ENCODE peak calls at places on chromosomes 5 and 9, in seven cellular contexts. U is GM23338, Q is heart left ventricle, F is uterus, G is lung, X is transverse colon, T is sigmoid colon. N is an unnamed sample.

GRCh38 chr5:156922207-156922792 is 40.7 kb downstream of the TIMD4 start:
- DNase-seq in U (no peak), Q (no peak), F (no peak), G (no peak), X (no peak), T (no peak), N (no peak)

GRCh38 chr5:127791439-127791838 is 88.2 kb downstream of the CCDC192 start:
- DNase-seq in U (no peak), Q (no peak), F (no peak), G (no peak), X (no peak), T (no peak), N (no peak)

GRCh38 chr5:1925111-1926070 is 42.7 kb upstream of the IRX4 start:
- DNase-seq in U (no peak), Q (no peak), F (no peak), G (no peak), X (no peak), T (no peak), N (no peak)

GRCh38 chr9:100933656-100934055 is 94.9 kb upstream of the PLPPR1 start:
- DNase-seq in U (no peak), Q (no peak), F (no peak), G (no peak), X (no peak), T (no peak), N (no peak)

GRCh38 chr5:53253421-53253871 is 143.9 kb upstream of the MOCS2 start:
- DNase-seq in U (no peak), Q (no peak), F (no peak), G (no peak), X (no peak), T (no peak), N (no peak)

GRCh38 chr5:145124806-145125205 is 710.3 kb downstream of the PRELID2 start:
- DNase-seq in U (no peak), Q (no peak), F (no peak), G (no peak), X (no peak), T (no peak), N (no peak)

GRCh38 chr9:107999890-108000289 is 510.3 kb upstream of the KLF4 start:
- DNase-seq in U (no peak), Q (no peak), F (no peak), G (no peak), X (no peak), T (no peak), N (peak)

GRCh38 chr9:136697146-136697820 is 10.0 kb upstream of the AGPAT2 start:
- DNase-seq in U (no peak), Q (no peak), F (no peak), G (no peak), X (no peak), T (no peak), N (peak)

GRCh38 chr9:84331119-84331791 is 9.3 kb downstream of the SLC28A3 start:
- DNase-seq in U (peak), Q (no peak), F (no peak), G (no peak), X (no peak), T (no peak), N (no peak)

GRCh38 chr5:43010956-43011355 is 29.2 kb downstream of the ANXA2R start:
- DNase-seq in U (no peak), Q (no peak), F (no peak), G (no peak), X (no peak), T (no peak), N (no peak)

GRCh38 chr5:52859619-52860018 is 71.9 kb downstream of the ITGA1 start:
- DNase-seq in U (no peak), Q (no peak), F (no peak), G (no peak), X (no peak), T (no peak), N (no peak)

GRCh38 chr9:96417610-96418073 is 528 bp downstream of the ZNF367 start:
- DNase-seq in U (no peak), Q (no peak), F (no peak), G (no peak), X (peak), T (peak), N (no peak)

GRCh38 chr5:179123491-179124328 is 63.5 kb downstream of the ZNF354C start:
- DNase-seq in U (no peak), Q (no peak), F (no peak), G (no peak), X (no peak), T (no peak), N (no peak)

GRCh38 chr5:113266913-113267227 is 167.9 kb downstream of the TSSK1B start:
- DNase-seq in U (no peak), Q (no peak), F (no peak), G (no peak), X (no peak), T (no peak), N (no peak)

GRCh38 chr9:96020300-96020821 is 144.9 kb downstream of the ERCC6L2 start:
- DNase-seq in U (peak), Q (no peak), F (no peak), G (no peak), X (no peak), T (no peak), N (no peak)

GRCh38 chr5:114361724-114362196 is at the start of gene KCNN2:
- DNase-seq in U (peak), Q (peak), F (peak), G (peak), X (peak), T (peak), N (peak)

GRCh38 chr5:141870871-141871270 is 7.3 kb downstream of the PCDH1 start:
- DNase-seq in U (no peak), Q (no peak), F (peak), G (no peak), X (peak), T (peak), N (peak)

GRCh38 chr9:93826209-93826608 is 128.9 kb downstream of the BARX1 start:
- DNase-seq in U (peak), Q (no peak), F (no peak), G (no peak), X (no peak), T (no peak), N (peak)

GRCh38 chr5:74233571-74233970 is 407.0 kb downstream of the ENC1 start:
- DNase-seq in U (no peak), Q (no peak), F (no peak), G (no peak), X (no peak), T (no peak), N (no peak)

GRCh38 chr9:80491086-80491749 is 919.5 kb downstream of the TLE4 start:
- DNase-seq in U (no peak), Q (no peak), F (no peak), G (no peak), X (no peak), T (no peak), N (no peak)

GRCh38 chr5:18465833-18466681 is 831.8 kb downstream of the TAF11L14 start:
- DNase-seq in U (peak), Q (no peak), F (no peak), G (peak), X (peak), T (no peak), N (peak)

GRCh38 chr5:139108056-139108811 is 89.9 kb downstream of the SIL1 start:
- DNase-seq in U (no peak), Q (no peak), F (peak), G (no peak), X (no peak), T (no peak), N (peak)

GRCh38 chr5:96012399-96012798 is 50.7 kb upstream of the ELL2 start:
- DNase-seq in U (no peak), Q (no peak), F (no peak), G (no peak), X (no peak), T (no peak), N (no peak)

GRCh38 chr5:132260051-132260450 is 2.6 kb downstream of the PDLIM4 start:
- DNase-seq in U (no peak), Q (no peak), F (peak), G (no peak), X (no peak), T (no peak), N (no peak)

GRCh38 chr5:100900796-100901731 is 2.0 kb downstream of the ST8SIA4 start:
- DNase-seq in U (peak), Q (peak), F (peak), G (peak), X (peak), T (peak), N (peak)

GRCh38 chr5:140055152-140055551 is 12.1 kb upstream of the NRG2 start:
- DNase-seq in U (peak), Q (no peak), F (no peak), G (no peak), X (no peak), T (no peak), N (no peak)

GRCh38 chr9:84139296-84140100 is 158.9 kb downstream of the RMI1 start:
- DNase-seq in U (no peak), Q (no peak), F (peak), G (peak), X (peak), T (no peak), N (peak)

GRCh38 chr5:172901012-172901780 is 58.0 kb upstream of the RPL26L1 start:
- DNase-seq in U (no peak), Q (peak), F (peak), G (no peak), X (peak), T (peak), N (no peak)

GRCh38 chr9:108033976-108034964 is 544.7 kb upstream of the KLF4 start:
- DNase-seq in U (no peak), Q (no peak), F (peak), G (peak), X (no peak), T (peak), N (no peak)

GRCh38 chr5:14702238-14702839 is 37.8 kb downstream of the OTULIN start:
- DNase-seq in U (no peak), Q (no peak), F (no peak), G (no peak), X (no peak), T (no peak), N (no peak)
- H3K27ac ChIP-seq in U (no peak), Q (no peak), F (no peak), G (no peak), X (no peak), T (no peak), N (no peak)

DNA sequence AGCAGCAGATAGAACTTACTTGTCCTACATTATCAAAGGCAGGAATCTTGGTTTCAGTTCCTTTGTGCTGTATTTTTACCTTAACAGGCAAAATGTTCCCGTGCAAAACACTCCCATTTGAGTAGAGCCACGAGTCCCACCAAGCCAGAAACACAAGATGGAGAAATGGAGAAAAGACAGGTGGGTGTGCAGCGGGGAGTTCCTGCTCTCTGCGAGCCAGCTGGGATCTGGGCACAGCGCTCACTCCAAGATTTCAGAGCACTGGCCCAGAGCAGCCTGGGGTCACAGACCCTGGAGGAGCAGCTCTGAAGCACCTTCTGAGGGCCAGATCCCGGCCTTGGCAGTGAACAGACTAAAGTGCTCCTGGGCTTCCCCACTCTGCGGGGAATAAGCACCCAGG is 2.9 kb downstream of the UCK1 start:
- DNase-seq in U (no peak), Q (no peak), F (no peak), G (no peak), X (no peak), T (no peak), N (no peak)
- H3K27ac ChIP-seq in U (no peak), Q (no peak), F (no peak), G (no peak), X (no peak), T (no peak), N (no peak)

GRCh38 chr5:63697811-63698210 is 264.4 kb downstream of the HTR1A start:
- DNase-seq in U (no peak), Q (no peak), F (no peak), G (no peak), X (no peak), T (no peak), N (no peak)
- H3K27ac ChIP-seq in U (no peak), Q (no peak), F (no peak), G (no peak), X (no peak), T (no peak), N (no peak)

GRCh38 chr9:121331992-121332685 is 37.9 kb downstream of the STOM start:
- DNase-seq in U (peak), Q (no peak), F (no peak), G (no peak), X (no peak), T (peak), N (no peak)
- H3K27ac ChIP-seq in U (no peak), Q (peak), F (peak), G (peak), X (peak), T (peak), N (peak)

GRCh38 chr9:77800924-77801551 is 152.9 kb upstream of the GNA14 start:
- DNase-seq in U (no peak), Q (no peak), F (no peak), G (no peak), X (no peak), T (no peak), N (no peak)

GRCh38 chr9:77802512-77803293 is 154.6 kb upstream of the GNA14 start:
- DNase-seq in U (no peak), Q (no peak), F (no peak), G (no peak), X (no peak), T (no peak), N (no peak)

GRCh38 chr9:77805810-77806209 is 157.7 kb upstream of the GNA14 start:
- DNase-seq in U (no peak), Q (no peak), F (no peak), G (no peak), X (no peak), T (no peak), N (no peak)

GRCh38 chr9:77802064-77802463 is 153.9 kb upstream of the GNA14 start:
- DNase-seq in U (no peak), Q (no peak), F (no peak), G (no peak), X (no peak), T (no peak), N (no peak)

DNA sequence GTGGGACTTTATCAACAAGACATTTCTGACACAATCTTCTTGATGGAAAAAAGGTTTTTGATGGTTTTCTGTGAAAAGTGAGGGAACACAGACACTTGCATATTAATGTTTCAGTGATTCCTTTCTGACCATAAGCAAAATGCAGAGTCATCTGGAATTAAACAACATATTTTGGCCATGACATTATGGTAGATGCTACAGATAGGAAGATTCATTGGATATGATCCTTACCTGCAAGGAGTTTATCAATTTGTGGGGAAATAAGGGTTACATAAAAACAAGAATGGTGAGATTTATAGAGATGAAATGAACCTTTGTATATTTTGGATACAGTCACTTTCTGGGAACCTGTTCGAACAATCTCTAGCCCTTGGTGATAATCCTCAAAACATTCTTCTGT is 155.3 kb upstream of the GNA14 start:
- DNase-seq in U (no peak), Q (no peak), F (no peak), G (no peak), X (no peak), T (no peak), N (no peak)
- H3K27ac ChIP-seq in U (no peak), Q (no peak), F (no peak), G (no peak), X (no peak), T (no peak), N (no peak)

GRCh38 chr5:58019614-58020013 is 440.3 kb downstream of the PLK2 start:
- DNase-seq in U (no peak), Q (peak), F (peak), G (peak), X (peak), T (no peak), N (no peak)
- H3K27ac ChIP-seq in U (no peak), Q (peak), F (no peak), G (no peak), X (no peak), T (no peak), N (no peak)

DNA sequence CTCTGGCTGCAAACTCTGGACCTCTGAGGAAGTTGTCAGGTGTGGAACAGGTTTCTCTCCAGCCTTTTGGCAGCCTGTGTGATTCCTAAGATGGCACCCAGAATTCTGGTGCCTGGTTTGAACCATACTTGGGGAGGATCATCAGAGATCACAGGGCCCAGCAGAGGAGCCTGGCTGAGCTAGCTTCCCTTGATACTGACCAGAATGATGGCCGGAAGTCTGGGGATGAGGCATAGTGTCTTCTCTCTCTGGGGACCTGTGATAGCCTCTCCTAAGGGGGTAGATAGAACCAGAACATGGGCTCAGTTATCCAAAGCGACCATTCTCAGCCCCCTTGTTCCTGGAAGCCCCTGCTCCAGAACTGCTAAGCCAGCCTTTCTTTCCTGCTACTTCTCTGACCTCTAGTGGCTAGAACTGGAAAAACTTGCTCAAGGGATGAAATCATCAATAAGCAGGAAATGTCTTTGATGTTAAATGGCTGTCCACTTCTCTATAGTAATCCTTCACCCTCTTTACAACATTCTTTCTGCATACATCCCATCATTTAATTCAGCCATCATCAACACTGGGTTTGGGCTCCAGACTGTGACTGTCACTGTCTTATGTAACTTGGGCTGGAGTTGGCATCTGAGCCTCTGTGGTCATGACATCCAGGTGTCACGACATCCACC is 55.1 kb downstream of the C9orf152 start:
- DNase-seq in U (peak), Q (no peak), F (no peak), G (no peak), X (no peak), T (no peak), N (peak)
- H3K27ac ChIP-seq in U (no peak), Q (no peak), F (no peak), G (peak), X (peak), T (peak), N (peak)

GRCh38 chr5:115532517-115532916 is 12.1 kb downstream of the FEM1C start:
- DNase-seq in U (no peak), Q (no peak), F (no peak), G (no peak), X (no peak), T (no peak), N (peak)

GRCh38 chr5:115535479-115536035 is 9.0 kb downstream of the FEM1C start:
- DNase-seq in U (no peak), Q (no peak), F (no peak), G (no peak), X (no peak), T (no peak), N (no peak)

GRCh38 chr5:115530426-115530825 is 14.1 kb downstream of the FEM1C start:
- DNase-seq in U (no peak), Q (no peak), F (no peak), G (no peak), X (no peak), T (no peak), N (no peak)

GRCh38 chr5:115531380-115531779 is 13.2 kb downstream of the FEM1C start:
- DNase-seq in U (no peak), Q (no peak), F (no peak), G (no peak), X (no peak), T (no peak), N (no peak)

DNA sequence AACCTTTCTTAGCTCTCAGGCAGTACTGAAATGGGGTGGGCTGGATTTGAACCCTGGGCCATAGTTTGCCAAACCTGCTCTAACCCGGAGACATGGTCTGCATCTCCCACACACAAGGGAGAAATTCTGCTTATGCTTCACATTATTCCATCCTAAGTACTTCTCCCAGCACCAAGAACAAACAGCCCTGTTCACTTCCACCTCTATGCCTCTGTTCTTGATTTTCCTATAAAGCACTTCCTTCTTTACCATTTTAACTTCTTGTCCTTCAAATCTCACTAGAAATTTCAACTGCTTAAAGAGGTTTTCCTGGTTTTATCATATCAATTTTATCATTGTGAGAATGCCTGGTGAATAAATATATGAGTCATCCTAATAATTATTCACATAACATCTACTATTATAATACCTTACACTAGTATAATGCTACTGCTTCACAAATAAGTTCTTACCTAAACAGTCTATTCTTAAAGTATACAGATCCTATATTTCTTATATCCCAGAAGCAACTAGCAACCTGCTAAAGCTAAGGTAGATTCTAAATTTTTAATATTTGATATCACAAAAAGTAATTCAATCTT is 12.7 kb downstream of the FEM1C start:
- DNase-seq in U (no peak), Q (no peak), F (no peak), G (no peak), X (no peak), T (no peak), N (no peak)
- H3K27ac ChIP-seq in U (no peak), Q (no peak), F (no peak), G (no peak), X (peak), T (no peak), N (no peak)

N was measured in small intestine.